ENCODE peak calls at places on chromosomes 16 and 17, in five cellular contexts. B is activated CD8-positive, alpha-beta T cell treated with anti-CD3 and anti-CD28 coated beads for 36 hours; G is anterior cingulate cortex; F is NCI-H2081; Q is activated T-helper 1 cell treated with Interleukin-2 at 50 U/mL for 16 hours. C is an unnamed sample.
A peak's percentile ranks its signal among the peaks of the same experiment; 100 is the strongest.

GRCh38 chr17:4854181-4854681 is 21.1 kb downstream of the MINK1 start:
- DNase-seq in B (no peak), G (no peak), F (no peak), Q (no peak), C (no peak)

GRCh38 chr17:17462048-17462824 is 14.6 kb upstream of the MED9 start:
- DNase-seq in B (no peak), G (no peak), F (no peak), Q (no peak), C (peak; percentile 14)

GRCh38 chr16:2968738-2969544 is at the start of gene PAQR4:
- DNase-seq in B (peak; percentile 86), G (peak; percentile 81), F (peak; percentile 90), Q (peak; percentile 60), C (peak; percentile 57)

GRCh38 chr17:352421-353212 is at the start of gene RPH3AL:
- DNase-seq in B (no peak), G (no peak), F (peak; percentile 32), Q (no peak), C (no peak)

GRCh38 chr16:26071383-26071782 is 379.6 kb downstream of the HS3ST4 start:
- DNase-seq in B (no peak), G (no peak), F (no peak), Q (no peak), C (no peak)

GRCh38 chr17:34709108-34709779 is 129.9 kb downstream of the TMEM132E start:
- DNase-seq in B (no peak), G (no peak), F (no peak), Q (no peak), C (no peak)

GRCh38 chr16:28130099-28131088 is 66.9 kb upstream of the GSG1L start:
- DNase-seq in B (no peak), G (no peak), F (no peak), Q (no peak), C (no peak)

GRCh38 chr16:29237971-29238370 is 168.5 kb downstream of the NPIPB11 start:
- DNase-seq in B (no peak), G (no peak), F (no peak), Q (no peak), C (no peak)

GRCh38 chr17:50721194-50722010 is 2.0 kb downstream of the LUC7L3 start:
- DNase-seq in B (no peak), G (no peak), F (peak; percentile 38), Q (no peak), C (no peak)

GRCh38 chr17:42979511-42980273 is at the start of gene PTGES3L:
- DNase-seq in B (peak; percentile 66), G (peak; percentile 37), F (peak; percentile 90), Q (no peak), C (no peak)

GRCh38 chr16:72925631-72925979 is 122.3 kb downstream of the ZFHX3 start:
- DNase-seq in B (no peak), G (no peak), F (no peak), Q (no peak), C (no peak)

GRCh38 chr17:64535357-64535756 is 28.6 kb downstream of the CEP95 start:
- DNase-seq in B (no peak), G (no peak), F (no peak), Q (no peak), C (no peak)

GRCh38 chr16:18932243-18932997 is 6.2 kb upstream of the SMG1 start:
- DNase-seq in B (no peak), G (no peak), F (no peak), Q (no peak), C (peak; percentile 17)

GRCh38 chr16:64375386-64375980 is 746.4 kb downstream of the CDH11 start:
- DNase-seq in B (no peak), G (no peak), F (no peak), Q (no peak), C (no peak)

GRCh38 chr16:64051826-64052225 is 1070.0 kb downstream of the CDH11 start:
- DNase-seq in B (no peak), G (no peak), F (peak; percentile 1), Q (no peak), C (no peak)

GRCh38 chr17:6506679-6507231 is 49.6 kb downstream of the PITPNM3 start:
- DNase-seq in B (no peak), G (no peak), F (no peak), Q (no peak), C (no peak)

GRCh38 chr16:82888616-82889015 is 261.8 kb downstream of the CDH13 start:
- DNase-seq in B (no peak), G (no peak), F (no peak), Q (no peak), C (no peak)

GRCh38 chr16:87409153-87409552 is 17.0 kb downstream of the MAP1LC3B start:
- DNase-seq in B (no peak), G (no peak), F (no peak), Q (no peak), C (no peak)

GRCh38 chr17:80006339-80006720 is 29.3 kb downstream of the TBC1D16 start:
- DNase-seq in B (no peak), G (no peak), F (no peak), Q (no peak), C (no peak)

GRCh38 chr16:19130852-19131808 is 17.4 kb downstream of the ITPRIPL2 start:
- DNase-seq in B (no peak), G (peak; percentile 9), F (no peak), Q (no peak), C (no peak)

GRCh38 chr16:48041861-48042435 is 113.8 kb downstream of the ABCC12 start:
- DNase-seq in B (peak; percentile 3), G (no peak), F (peak; percentile 1), Q (no peak), C (no peak)

GRCh38 chr16:83002351-83003334 is 375.9 kb downstream of the CDH13 start:
- DNase-seq in B (no peak), G (no peak), F (peak; percentile 14), Q (no peak), C (no peak)

C was measured in NCI-H446.